ENCODE peak calls at places on chromosomes 3 and 15, in six cellular contexts. S is A549, C is transverse colon, Y is esophagus muscularis mucosa, N is GM12878, R is sigmoid colon. B is an unnamed sample.

GRCh38 chr3:9638939-9639338 is 10.4 kb upstream of the MTMR14 start:
- DNase-seq in S (no peak), N (no peak), C (no peak), R (no peak), Y (no peak), B (no peak)

GRCh38 chr3:122586918-122587317 is 9.5 kb downstream of the PARP15 start:
- DNase-seq in C (no peak), N (no peak), R (no peak), Y (no peak), S (no peak), B (no peak)

GRCh38 chr3:72306800-72307341 is 521.9 kb upstream of the PROK2 start:
- DNase-seq in S (no peak), C (no peak), N (no peak), R (no peak), Y (no peak), B (no peak)

GRCh38 chr3:64691051-64691450 is 3.3 kb upstream of the ADAMTS9 start:
- DNase-seq in Y (no peak), S (no peak), R (no peak), N (no peak), C (no peak), B (no peak)

GRCh38 chr3:123105201-123106189 is 38.7 kb downstream of the PDIA5 start:
- DNase-seq in C (no peak), N (peak), Y (no peak), S (no peak), R (no peak), B (no peak)

GRCh38 chr15:40045572-40046217 is 6.7 kb upstream of the SRP14 start:
- DNase-seq in N (no peak), C (peak), Y (peak), R (peak), S (no peak), B (no peak)

GRCh38 chr3:8095724-8096123 is 405.9 kb upstream of the LMCD1 start:
- DNase-seq in C (no peak), S (peak), N (no peak), Y (no peak), R (no peak), B (no peak)

GRCh38 chr3:165195628-165196576 is at the start of gene SLITRK3:
- DNase-seq in C (no peak), R (no peak), N (no peak), Y (no peak), S (no peak), B (no peak)

GRCh38 chr3:138812806-138813205 is 21.9 kb downstream of the PIK3CB start:
- DNase-seq in S (no peak), R (no peak), N (no peak), C (no peak), Y (no peak), B (no peak)

GRCh38 chr15:64893481-64894394 is 18.0 kb upstream of the ANKDD1A start:
- DNase-seq in S (no peak), Y (peak), C (peak), R (peak), N (peak), B (peak)

GRCh38 chr3:19825175-19825574 is 108.8 kb downstream of the EFHB start:
- DNase-seq in N (no peak), C (no peak), S (no peak), R (no peak), Y (no peak), B (no peak)

GRCh38 chr15:41848595-41848994 is 9.9 kb downstream of the PLA2G4B start:
- DNase-seq in N (no peak), C (no peak), Y (no peak), R (no peak), S (no peak), B (no peak)

GRCh38 chr3:30439451-30440053 is 166.8 kb upstream of the TGFBR2 start:
- DNase-seq in N (no peak), R (peak), Y (no peak), C (no peak), S (no peak), B (no peak)

GRCh38 chr15:81275711-81276417 is 48.1 kb downstream of the STARD5 start:
- DNase-seq in R (no peak), C (no peak), Y (no peak), N (no peak), S (no peak), B (no peak)

GRCh38 chr3:114624047-114624445 is 330.2 kb downstream of the TIGIT start:
- DNase-seq in R (peak), N (no peak), Y (peak), S (no peak), C (peak), B (peak)

GRCh38 chr3:174242311-174243041 is 616.7 kb upstream of the NAALADL2 start:
- DNase-seq in R (no peak), N (no peak), C (no peak), Y (no peak), S (no peak), B (no peak)

GRCh38 chr3:40753956-40754355 is 229.2 kb downstream of the ZNF621 start:
- DNase-seq in N (no peak), C (no peak), S (no peak), R (no peak), Y (no peak), B (no peak)

GRCh38 chr3:133944641-133945441 is 49.2 kb upstream of the RAB6B start:
- DNase-seq in Y (no peak), S (no peak), R (peak), N (no peak), C (no peak), B (no peak)

GRCh38 chr3:99562990-99563607 is 75.3 kb upstream of the COL8A1 start:
- DNase-seq in S (no peak), R (no peak), N (no peak), C (no peak), Y (no peak), B (no peak)

GRCh38 chr3:43291546-43291945 is 5.2 kb downstream of the SNRK start:
- DNase-seq in R (no peak), Y (no peak), S (no peak), C (no peak), N (no peak), B (no peak)

GRCh38 chr3:168722091-168722490 is 626.4 kb upstream of the GOLIM4 start:
- DNase-seq in R (no peak), C (no peak), N (no peak), Y (no peak), S (no peak), B (no peak)

GRCh38 chr3:183638092-183638644 is 2.7 kb downstream of the KLHL24 start:
- DNase-seq in C (no peak), Y (no peak), R (no peak), S (no peak), N (no peak), B (no peak)

GRCh38 chr3:16821053-16821452 is 63.7 kb upstream of the PLCL2 start:
- DNase-seq in R (no peak), Y (peak), N (no peak), S (no peak), C (no peak), B (no peak)

GRCh38 chr3:135918600-135918999 is 46.9 kb upstream of the PPP2R3A start:
- DNase-seq in R (no peak), N (no peak), C (no peak), S (no peak), Y (no peak), B (no peak)
- TF ChIP-seq CTCF in R (peak), N (no peak), C (peak), S (peak), Y (peak), B (peak)

DNA sequence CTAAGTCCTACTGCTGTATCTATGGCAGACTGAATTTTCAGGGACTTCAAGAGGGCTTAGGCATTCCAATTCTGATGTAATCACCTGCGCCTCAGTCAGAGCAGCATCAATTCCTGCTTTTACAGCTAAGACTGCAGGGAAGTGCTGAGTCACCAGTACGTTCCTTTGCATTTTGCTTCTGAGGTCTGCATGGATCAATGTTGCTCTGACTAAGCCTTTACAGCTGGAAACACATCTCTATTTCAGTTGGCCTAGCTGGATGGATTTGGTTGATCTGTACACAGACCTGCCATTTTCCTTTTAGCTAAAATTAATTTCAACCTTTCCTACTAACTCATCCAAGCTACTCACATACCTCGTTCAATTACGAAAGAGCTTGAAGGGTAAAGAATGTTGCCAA is 51.3 kb downstream of the ETV5 start:
- DNase-seq in S (no peak), N (no peak), Y (no peak), C (no peak), R (no peak), B (no peak)
- TF ChIP-seq EP300 in S (no peak), N (no peak), Y (no peak), C (no peak), R (no peak), B (no peak)

DNA sequence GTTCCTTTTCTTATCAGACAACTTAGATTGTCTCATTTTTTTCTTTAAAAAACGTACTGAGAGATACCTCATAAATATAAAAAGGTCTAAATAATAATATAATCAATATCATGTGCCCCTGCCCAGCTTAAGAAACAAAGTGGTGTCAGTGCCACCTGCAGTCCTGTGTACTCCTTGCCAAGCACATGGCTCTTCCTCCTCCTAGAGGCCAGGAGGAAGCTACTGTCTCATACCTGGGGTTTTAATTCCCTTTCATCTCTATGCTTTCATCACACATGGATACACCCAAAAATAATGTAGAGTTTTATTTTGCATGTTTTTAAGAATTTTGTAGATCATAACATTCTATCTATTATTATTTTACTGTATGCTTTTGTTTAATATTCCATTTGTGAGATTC is 98.6 kb upstream of the C15orf61 start:
- DNase-seq in S (no peak), N (no peak), C (no peak), R (no peak), Y (no peak), B (no peak)
- TF ChIP-seq CTCF in S (peak), N (no peak), C (no peak), R (no peak), Y (no peak), B (no peak)

GRCh38 chr3:50268276-50268675 is 671 bp upstream of the SEMA3B start:
- DNase-seq in Y (no peak), S (no peak), R (no peak), C (no peak), N (no peak), B (no peak)

GRCh38 chr3:50265988-50266387 is 3.0 kb upstream of the SEMA3B start:
- DNase-seq in N (no peak), S (no peak), C (no peak), Y (no peak), R (no peak), B (no peak)

GRCh38 chr3:50266808-50267207 is 2.1 kb upstream of the SEMA3B start:
- DNase-seq in Y (no peak), N (no peak), C (no peak), S (no peak), R (no peak), B (no peak)

GRCh38 chr3:50268703-50269451 is at the start of gene SEMA3B:
- DNase-seq in Y (no peak), C (peak), N (no peak), R (peak), S (peak), B (peak)

GRCh38 chr3:50267280-50267913 is 1.6 kb upstream of the SEMA3B start:
- DNase-seq in R (peak), Y (no peak), S (no peak), N (no peak), C (peak), B (peak)
- TF ChIP-seq EP300 in R (no peak), Y (no peak), S (no peak), N (no peak), C (no peak), B (no peak)

GRCh38 chr15:96086164-96086563 is 244.3 kb upstream of the NR2F2 start:
- DNase-seq in N (no peak), R (no peak), S (no peak), Y (no peak), C (no peak), B (no peak)

GRCh38 chr15:96093063-96093462 is 237.4 kb upstream of the NR2F2 start:
- DNase-seq in R (no peak), S (no peak), C (no peak), Y (no peak), N (no peak), B (no peak)

GRCh38 chr15:96088592-96088991 is 241.9 kb upstream of the NR2F2 start:
- DNase-seq in N (no peak), R (no peak), Y (no peak), S (no peak), C (no peak), B (no peak)

GRCh38 chr15:96089396-96090058 is 241.0 kb upstream of the NR2F2 start:
- DNase-seq in Y (peak), C (no peak), R (no peak), N (no peak), S (no peak), B (no peak)

GRCh38 chr15:96087180-96087886 is 243.2 kb upstream of the NR2F2 start:
- DNase-seq in N (no peak), S (no peak), R (no peak), C (no peak), Y (peak), B (no peak)
- TF ChIP-seq CTCF in N (no peak), S (no peak), R (no peak), C (no peak), Y (no peak), B (no peak)